ENCODE peak calls at places on chromosomes 12 and 14, in five cellular contexts. One of them, this sample, is unnamed.

GRCh38 chr12:103969391-103969790 is 3.7 kb downstream of the TDG start:
- DNase-seq in activated CD4-positive, alpha-beta T cell treated with anti-CD3 and anti-CD28 coated beads for 24 hours: no peak
- DNase-seq in AG09309: no peak
- DNase-seq in T-helper 2 cell: no peak
- DNase-seq in Right ventricle myocardium inferior: no peak
- DNase-seq in this sample: no peak

GRCh38 chr14:103057028-103057371 is 349 bp downstream of the CDC42BPB start:
- DNase-seq in Right ventricle myocardium inferior: no peak
- DNase-seq in T-helper 2 cell: no peak
- DNase-seq in activated CD4-positive, alpha-beta T cell treated with anti-CD3 and anti-CD28 coated beads for 24 hours: no peak
- DNase-seq in AG09309: no peak
- DNase-seq in this sample: no peak

GRCh38 chr14:67426983-67427601 is 15.1 kb upstream of the PLEK2 start:
- DNase-seq in activated CD4-positive, alpha-beta T cell treated with anti-CD3 and anti-CD28 coated beads for 24 hours: peak; percentile 53
- DNase-seq in Right ventricle myocardium inferior: no peak
- DNase-seq in T-helper 2 cell: peak; percentile 31
- DNase-seq in AG09309: peak; percentile 39
- DNase-seq in this sample: peak; percentile 65

GRCh38 chr12:104011265-104011664 is 38.7 kb downstream of the GLT8D2 start:
- DNase-seq in Right ventricle myocardium inferior: no peak
- DNase-seq in T-helper 2 cell: no peak
- DNase-seq in AG09309: peak; percentile 67
- DNase-seq in activated CD4-positive, alpha-beta T cell treated with anti-CD3 and anti-CD28 coated beads for 24 hours: no peak
- DNase-seq in this sample: peak; percentile 84

GRCh38 chr14:46571970-46572369 is 79.6 kb downstream of the RPL10L start:
- DNase-seq in T-helper 2 cell: no peak
- DNase-seq in AG09309: no peak
- DNase-seq in activated CD4-positive, alpha-beta T cell treated with anti-CD3 and anti-CD28 coated beads for 24 hours: no peak
- DNase-seq in Right ventricle myocardium inferior: no peak
- DNase-seq in this sample: no peak

GRCh38 chr12:32181498-32182175 is 75.0 kb downstream of the BICD1 start:
- DNase-seq in T-helper 2 cell: no peak
- DNase-seq in Right ventricle myocardium inferior: no peak
- DNase-seq in activated CD4-positive, alpha-beta T cell treated with anti-CD3 and anti-CD28 coated beads for 24 hours: no peak
- DNase-seq in AG09309: no peak
- DNase-seq in this sample: no peak

GRCh38 chr12:7361271-7361670 is 57.4 kb downstream of the ACSM4 start:
- DNase-seq in Right ventricle myocardium inferior: no peak
- DNase-seq in T-helper 2 cell: no peak
- DNase-seq in AG09309: no peak
- DNase-seq in activated CD4-positive, alpha-beta T cell treated with anti-CD3 and anti-CD28 coated beads for 24 hours: no peak
- DNase-seq in this sample: no peak

GRCh38 chr14:72389200-72389599 is 457.0 kb downstream of the RGS6 start:
- DNase-seq in AG09309: no peak
- DNase-seq in Right ventricle myocardium inferior: no peak
- DNase-seq in activated CD4-positive, alpha-beta T cell treated with anti-CD3 and anti-CD28 coated beads for 24 hours: no peak
- DNase-seq in T-helper 2 cell: no peak
- DNase-seq in this sample: no peak

GRCh38 chr14:102622262-102622885 is 29.9 kb downstream of the RCOR1 start:
- DNase-seq in AG09309: no peak
- DNase-seq in activated CD4-positive, alpha-beta T cell treated with anti-CD3 and anti-CD28 coated beads for 24 hours: no peak
- DNase-seq in T-helper 2 cell: no peak
- DNase-seq in Right ventricle myocardium inferior: no peak
- DNase-seq in this sample: no peak

GRCh38 chr12:14403711-14404164 is 38.3 kb downstream of the ATF7IP start:
- DNase-seq in AG09309: peak; percentile 53
- DNase-seq in Right ventricle myocardium inferior: no peak
- DNase-seq in activated CD4-positive, alpha-beta T cell treated with anti-CD3 and anti-CD28 coated beads for 24 hours: no peak
- DNase-seq in T-helper 2 cell: no peak
- DNase-seq in this sample: peak; percentile 82

GRCh38 chr12:49875115-49875720 is 28.5 kb downstream of the FAIM2 start:
- DNase-seq in Right ventricle myocardium inferior: no peak
- DNase-seq in T-helper 2 cell: no peak
- DNase-seq in activated CD4-positive, alpha-beta T cell treated with anti-CD3 and anti-CD28 coated beads for 24 hours: no peak
- DNase-seq in AG09309: no peak
- DNase-seq in this sample: no peak

GRCh38 chr12:119940881-119941280 is 48.2 kb upstream of the BICDL1 start:
- DNase-seq in activated CD4-positive, alpha-beta T cell treated with anti-CD3 and anti-CD28 coated beads for 24 hours: no peak
- DNase-seq in AG09309: peak; percentile 13
- DNase-seq in Right ventricle myocardium inferior: no peak
- DNase-seq in T-helper 2 cell: no peak
- DNase-seq in this sample: peak; percentile 75

GRCh38 chr14:93046696-93047050 is 69.1 kb downstream of the ITPK1 start:
- DNase-seq in activated CD4-positive, alpha-beta T cell treated with anti-CD3 and anti-CD28 coated beads for 24 hours: no peak
- DNase-seq in Right ventricle myocardium inferior: no peak
- DNase-seq in T-helper 2 cell: no peak
- DNase-seq in AG09309: no peak
- DNase-seq in this sample: no peak